ENCODE peak calls at places on chromosomes 7 and 10, in four cellular contexts. B is HepG2, G is K562, K is Panc1. E is an unnamed sample. For H3K4me1, the result is how much of the 10 kb centered on the place peaks cover.

GRCh38 chr7:44988718-44989117 is 9.9 kb upstream of the MYO1G start:
- DNase-seq in G (no peak), K (no peak), B (no peak), E (no peak)

GRCh38 chr10:488933-489215 is 200.6 kb downstream of the DIP2C start:
- DNase-seq in G (no peak), B (no peak), K (no peak), E (no peak)

GRCh38 chr7:101635484-101635883 is 6.4 kb upstream of the MYL10 start:
- DNase-seq in G (no peak), K (no peak), B (no peak), E (no peak)

GRCh38 chr10:21396889-21397288 is 128.6 kb downstream of the SKIDA1 start:
- DNase-seq in G (no peak), K (no peak), B (no peak), E (no peak)

GRCh38 chr7:156194813-156195212 is 382.6 kb upstream of the SHH start:
- DNase-seq in B (no peak), G (no peak), K (no peak), E (no peak)

GRCh38 chr7:137996386-137996851 is 5.5 kb downstream of the CREB3L2 start:
- DNase-seq in G (peak), K (no peak), B (no peak), E (no peak)

GRCh38 chr10:50874723-50875122 is 10.7 kb downstream of the A1CF start:
- DNase-seq in K (no peak), G (no peak), B (no peak), E (no peak)

GRCh38 chr7:149870274-149870673 is 3.5 kb upstream of the ATP6V0E2 start:
- DNase-seq in K (no peak), B (no peak), G (no peak), E (no peak)

GRCh38 chr10:104254493-104255243 is at the start of gene GSTO1:
- DNase-seq in G (peak), B (peak), K (no peak), E (peak)

GRCh38 chr7:51227861-51228260 is 88.7 kb downstream of the COBL start:
- DNase-seq in B (no peak), G (no peak), K (no peak), E (no peak)

GRCh38 chr10:67602268-67602950 is 93.6 kb downstream of the CTNNA3 start:
- DNase-seq in B (no peak), G (no peak), K (peak), E (peak)

GRCh38 chr10:42753126-42753506 is 29.5 kb upstream of the BMS1 start:
- DNase-seq in G (peak), K (peak), B (no peak), E (peak)

GRCh38 chr10:82089327-82089726 is 214.3 kb downstream of the NRG3 start:
- DNase-seq in K (no peak), G (no peak), B (no peak), E (no peak)

GRCh38 chr7:2962860-2963259 is 80.8 kb downstream of the CARD11 start:
- DNase-seq in B (no peak), K (no peak), G (no peak), E (no peak)

GRCh38 chr10:132515811-132516726 is 21.5 kb upstream of the INPP5A start:
- DNase-seq in K (no peak), G (no peak), B (no peak), E (no peak)
- H3K4me1 ChIP-seq in K (half or more), G (under half), B (half or more), E (under half)

DNA sequence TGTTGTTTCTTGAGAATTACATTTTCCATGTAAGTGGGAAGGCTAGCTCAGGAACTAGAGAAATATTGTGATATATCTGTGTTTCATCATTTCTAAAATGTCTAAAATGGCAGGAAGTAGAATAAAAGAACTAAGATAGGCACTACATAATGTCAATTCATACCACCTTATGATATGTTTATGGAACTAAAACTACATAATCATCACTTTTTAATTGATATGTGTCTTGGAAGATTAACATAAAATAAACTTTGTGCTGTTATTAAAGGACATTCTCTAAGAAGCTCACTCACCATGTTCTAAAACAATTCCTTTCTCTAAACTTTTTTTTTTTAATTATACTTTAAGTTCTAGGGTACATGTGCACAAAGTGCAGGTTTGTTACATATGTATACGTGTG is 83.5 kb upstream of the TAS2R16 start:
- DNase-seq in K (no peak), G (no peak), B (no peak), E (no peak)
- TF ChIP-seq TCF7L2 in K (no peak), G (no peak), B (no peak), E (no peak)

DNA sequence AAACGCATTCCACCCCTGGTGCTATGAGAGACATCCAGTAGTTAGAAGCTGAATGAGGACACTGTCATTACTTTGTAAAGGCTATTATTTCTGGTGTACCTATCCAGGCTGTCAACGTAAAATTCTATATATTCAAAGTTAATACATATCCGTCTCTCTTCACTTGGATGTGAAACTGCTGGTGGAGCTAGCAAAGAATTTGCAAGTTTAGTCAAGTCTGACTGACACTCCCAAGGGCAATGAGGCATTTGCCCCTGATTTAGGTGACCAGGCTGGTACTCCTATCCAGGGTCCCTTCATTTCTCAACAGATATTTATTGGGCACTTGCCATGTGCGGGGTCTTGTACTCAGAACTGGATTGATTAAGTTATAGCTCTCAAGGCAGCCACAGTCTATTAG is 260.1 kb upstream of the CDC14C start:
- DNase-seq in B (no peak), G (no peak), K (no peak), E (no peak)
- H3K4me1 ChIP-seq in B (under half), G (under half), K (under half), E (under half)

DNA sequence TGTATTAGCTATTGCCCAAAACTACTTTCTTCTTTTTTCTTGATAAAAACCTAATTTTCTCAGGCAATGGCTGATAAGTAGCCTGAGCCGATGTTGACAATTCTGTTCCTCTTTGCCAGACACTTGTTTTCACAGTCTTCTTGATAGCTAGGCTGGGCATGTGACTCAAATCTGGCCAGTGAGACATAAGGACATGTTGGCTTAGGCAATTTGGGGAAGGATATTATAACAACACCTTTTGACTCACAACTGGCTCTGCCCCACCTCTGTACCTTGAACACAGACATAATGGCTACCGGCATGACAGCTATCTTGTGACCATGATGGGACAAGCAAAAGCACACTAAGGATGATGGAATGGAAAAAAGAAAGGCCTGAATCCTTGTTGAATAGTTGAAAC is 72.9 kb upstream of the GPR22 start:
- DNase-seq in B (no peak), K (no peak), G (peak), E (no peak)
- TF ChIP-seq TCF7L2 in B (no peak), K (no peak), G (no peak), E (no peak)

E was measured in HCT116.